ENCODE peak calls at places on chromosome 12, in six cellular contexts. One of them, this sample, is unnamed. For H3K36me3, the result is how much of the 10 kb centered on the place peaks cover.

GRCh38 chr12:80810874-80811273 is 94.2 kb downstream of the MYF5 start:
- DNase-seq in brain microvascular endothelial cell: no peak
- DNase-seq in heart right ventricle: no peak
- DNase-seq in adipocyte: no peak
- DNase-seq in mucosa of descending colon: no peak
- DNase-seq in body of pancreas: no peak
- DNase-seq in this sample: no peak

GRCh38 chr12:132071001-132071810 is 72.9 kb downstream of the DDX51 start:
- DNase-seq in adipocyte: no peak
- DNase-seq in mucosa of descending colon: no peak
- DNase-seq in heart right ventricle: no peak
- DNase-seq in body of pancreas: no peak
- DNase-seq in brain microvascular endothelial cell: no peak
- DNase-seq in this sample: no peak

GRCh38 chr12:92759634-92760268 is 57.0 kb downstream of the PLEKHG7 start:
- DNase-seq in body of pancreas: no peak
- DNase-seq in brain microvascular endothelial cell: peak
- DNase-seq in heart right ventricle: no peak
- DNase-seq in mucosa of descending colon: no peak
- DNase-seq in adipocyte: peak
- DNase-seq in this sample: no peak

GRCh38 chr12:121530600-121531355 is 50.0 kb downstream of the KDM2B start:
- DNase-seq in body of pancreas: peak
- DNase-seq in brain microvascular endothelial cell: peak
- DNase-seq in mucosa of descending colon: peak
- DNase-seq in adipocyte: peak
- DNase-seq in heart right ventricle: peak
- DNase-seq in this sample: peak

GRCh38 chr12:54420766-54421144 is 1.7 kb upstream of the ITGA5 start:
- DNase-seq in brain microvascular endothelial cell: no peak
- DNase-seq in mucosa of descending colon: no peak
- DNase-seq in adipocyte: no peak
- DNase-seq in body of pancreas: no peak
- DNase-seq in heart right ventricle: no peak
- DNase-seq in this sample: peak

GRCh38 chr12:122104844-122105243 is 26.3 kb downstream of the MLXIP start:
- DNase-seq in body of pancreas: peak
- DNase-seq in mucosa of descending colon: peak
- DNase-seq in heart right ventricle: no peak
- DNase-seq in brain microvascular endothelial cell: no peak
- DNase-seq in adipocyte: no peak
- DNase-seq in this sample: no peak

GRCh38 chr12:90280564-90281058 is 572.0 kb upstream of the ATP2B1 start:
- DNase-seq in adipocyte: no peak
- DNase-seq in heart right ventricle: no peak
- DNase-seq in mucosa of descending colon: no peak
- DNase-seq in body of pancreas: no peak
- DNase-seq in brain microvascular endothelial cell: peak
- DNase-seq in this sample: no peak

GRCh38 chr12:93979189-93979588 is 169.2 kb upstream of the PLXNC1 start:
- DNase-seq in body of pancreas: peak
- DNase-seq in brain microvascular endothelial cell: peak
- DNase-seq in adipocyte: peak
- DNase-seq in mucosa of descending colon: no peak
- DNase-seq in heart right ventricle: no peak
- DNase-seq in this sample: no peak

GRCh38 chr12:114238808-114239207 is 167.1 kb downstream of the TBX5 start:
- DNase-seq in heart right ventricle: peak
- DNase-seq in adipocyte: no peak
- DNase-seq in mucosa of descending colon: no peak
- DNase-seq in body of pancreas: no peak
- DNase-seq in brain microvascular endothelial cell: peak
- DNase-seq in this sample: peak

GRCh38 chr12:56487448-56488040 is 417 bp downstream of the GLS2 start:
- DNase-seq in brain microvascular endothelial cell: no peak
- DNase-seq in body of pancreas: peak
- DNase-seq in adipocyte: peak
- DNase-seq in mucosa of descending colon: peak
- DNase-seq in heart right ventricle: peak
- DNase-seq in this sample: no peak

GRCh38 chr12:48078901-48079300 is 27.0 kb downstream of the SENP1 start:
- DNase-seq in adipocyte: peak
- DNase-seq in brain microvascular endothelial cell: peak
- DNase-seq in body of pancreas: no peak
- DNase-seq in mucosa of descending colon: no peak
- DNase-seq in heart right ventricle: no peak
- DNase-seq in this sample: no peak

GRCh38 chr12:127550271-127550670 is 716.7 kb upstream of the TMEM132C start:
- DNase-seq in mucosa of descending colon: no peak
- DNase-seq in heart right ventricle: no peak
- DNase-seq in adipocyte: no peak
- DNase-seq in body of pancreas: no peak
- DNase-seq in brain microvascular endothelial cell: peak
- DNase-seq in this sample: no peak

GRCh38 chr12:11719678-11720099 is 70.2 kb downstream of the ETV6 start:
- DNase-seq in heart right ventricle: peak
- DNase-seq in body of pancreas: peak
- DNase-seq in brain microvascular endothelial cell: peak
- DNase-seq in adipocyte: peak
- DNase-seq in mucosa of descending colon: peak
- DNase-seq in this sample: peak

GRCh38 chr12:25276199-25276937 is 25.6 kb upstream of the KRAS start:
- DNase-seq in heart right ventricle: no peak
- DNase-seq in body of pancreas: peak
- DNase-seq in adipocyte: peak
- DNase-seq in mucosa of descending colon: no peak
- DNase-seq in brain microvascular endothelial cell: peak
- DNase-seq in this sample: no peak

DNA sequence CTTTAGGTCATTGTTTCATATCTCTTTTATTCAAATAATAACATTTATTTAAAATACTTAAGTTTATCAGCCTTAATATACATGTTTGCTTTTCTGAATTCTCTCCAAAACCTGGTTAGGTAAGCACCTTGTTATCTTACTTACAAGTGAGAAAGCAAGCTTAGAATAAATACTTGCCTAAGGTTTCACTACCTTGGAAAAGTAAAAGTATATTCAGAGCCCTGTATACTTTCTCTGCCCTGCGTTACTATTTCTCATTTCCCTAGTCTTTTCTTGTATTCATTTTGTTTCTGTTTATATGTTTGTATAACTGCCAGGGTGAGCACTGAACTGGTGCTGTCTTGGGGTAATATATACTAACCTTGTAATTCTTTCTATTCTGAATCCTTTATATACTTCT is 21.5 kb downstream of the METAP2 start:
- DNase-seq in heart right ventricle: no peak
- DNase-seq in mucosa of descending colon: no peak
- DNase-seq in brain microvascular endothelial cell: no peak
- DNase-seq in adipocyte: no peak
- DNase-seq in body of pancreas: no peak
- DNase-seq in this sample: no peak
- H3K36me3 ChIP-seq in heart right ventricle: half or more
- H3K36me3 ChIP-seq in mucosa of descending colon: under half
- H3K36me3 ChIP-seq in brain microvascular endothelial cell: under half
- H3K36me3 ChIP-seq in adipocyte: half or more
- H3K36me3 ChIP-seq in body of pancreas: under half
- H3K36me3 ChIP-seq in this sample: half or more

GRCh38 chr12:1348606-1349005 is 245.8 kb downstream of the FBXL14 start:
- DNase-seq in body of pancreas: no peak
- DNase-seq in mucosa of descending colon: no peak
- DNase-seq in adipocyte: no peak
- DNase-seq in heart right ventricle: no peak
- DNase-seq in brain microvascular endothelial cell: no peak
- DNase-seq in this sample: no peak

GRCh38 chr12:1350934-1351240 is 243.5 kb downstream of the FBXL14 start:
- DNase-seq in brain microvascular endothelial cell: no peak
- DNase-seq in body of pancreas: no peak
- DNase-seq in mucosa of descending colon: no peak
- DNase-seq in adipocyte: no peak
- DNase-seq in heart right ventricle: no peak
- DNase-seq in this sample: no peak

GRCh38 chr12:1350055-1350933 is 244.1 kb downstream of the FBXL14 start:
- DNase-seq in adipocyte: peak
- DNase-seq in mucosa of descending colon: no peak
- DNase-seq in body of pancreas: no peak
- DNase-seq in brain microvascular endothelial cell: peak
- DNase-seq in heart right ventricle: no peak
- DNase-seq in this sample: no peak

GRCh38 chr12:1346126-1346525 is 248.3 kb downstream of the FBXL14 start:
- DNase-seq in heart right ventricle: no peak
- DNase-seq in mucosa of descending colon: no peak
- DNase-seq in adipocyte: peak
- DNase-seq in brain microvascular endothelial cell: no peak
- DNase-seq in body of pancreas: no peak
- DNase-seq in this sample: no peak

DNA sequence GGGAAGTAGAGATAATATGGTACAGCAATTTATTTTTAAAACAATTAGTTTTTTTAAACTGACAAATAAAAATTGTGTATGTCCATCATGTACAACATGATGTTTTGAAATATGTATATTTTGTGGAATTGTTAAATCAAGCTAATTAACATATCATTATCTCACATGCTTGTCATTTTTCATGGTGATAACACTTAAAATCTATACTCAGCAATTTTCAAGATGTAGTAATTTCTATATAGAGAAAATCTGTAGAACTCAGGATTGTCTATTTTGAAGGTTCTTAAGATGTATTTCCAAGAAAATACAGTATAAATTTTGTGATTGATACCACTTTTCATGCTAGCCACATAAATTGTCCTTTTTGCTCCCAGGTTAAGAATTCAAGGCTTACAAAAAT is 247.1 kb downstream of the FBXL14 start:
- DNase-seq in body of pancreas: no peak
- DNase-seq in heart right ventricle: no peak
- DNase-seq in brain microvascular endothelial cell: no peak
- DNase-seq in mucosa of descending colon: no peak
- DNase-seq in adipocyte: no peak
- DNase-seq in this sample: no peak
- H3K36me3 ChIP-seq in body of pancreas: under half
- H3K36me3 ChIP-seq in heart right ventricle: under half
- H3K36me3 ChIP-seq in brain microvascular endothelial cell: under half
- H3K36me3 ChIP-seq in mucosa of descending colon: under half
- H3K36me3 ChIP-seq in adipocyte: under half
- H3K36me3 ChIP-seq in this sample: under half

GRCh38 chr12:57758566-57759359 is 3.9 kb downstream of the MARCHF9 start:
- DNase-seq in heart right ventricle: no peak
- DNase-seq in mucosa of descending colon: no peak
- DNase-seq in body of pancreas: no peak
- DNase-seq in brain microvascular endothelial cell: no peak
- DNase-seq in adipocyte: no peak
- DNase-seq in this sample: no peak

GRCh38 chr12:57755454-57756372 is 810 bp downstream of the MARCHF9 start:
- DNase-seq in body of pancreas: peak
- DNase-seq in brain microvascular endothelial cell: no peak
- DNase-seq in adipocyte: peak
- DNase-seq in mucosa of descending colon: peak
- DNase-seq in heart right ventricle: peak
- DNase-seq in this sample: no peak

GRCh38 chr12:57756406-57757341 is 1.8 kb downstream of the MARCHF9 start:
- DNase-seq in mucosa of descending colon: peak
- DNase-seq in adipocyte: no peak
- DNase-seq in brain microvascular endothelial cell: no peak
- DNase-seq in heart right ventricle: peak
- DNase-seq in body of pancreas: peak
- DNase-seq in this sample: no peak

GRCh38 chr12:57759360-57759980 is 4.6 kb downstream of the MARCHF9 start:
- DNase-seq in adipocyte: peak
- DNase-seq in body of pancreas: peak
- DNase-seq in heart right ventricle: no peak
- DNase-seq in brain microvascular endothelial cell: no peak
- DNase-seq in mucosa of descending colon: no peak
- DNase-seq in this sample: no peak

GRCh38 chr12:57757771-57758170 is 2.9 kb downstream of the MARCHF9 start:
- DNase-seq in brain microvascular endothelial cell: no peak
- DNase-seq in adipocyte: no peak
- DNase-seq in heart right ventricle: no peak
- DNase-seq in body of pancreas: no peak
- DNase-seq in mucosa of descending colon: no peak
- DNase-seq in this sample: no peak
- H3K36me3 ChIP-seq in brain microvascular endothelial cell: under half
- H3K36me3 ChIP-seq in adipocyte: under half
- H3K36me3 ChIP-seq in heart right ventricle: under half
- H3K36me3 ChIP-seq in body of pancreas: under half
- H3K36me3 ChIP-seq in mucosa of descending colon: under half
- H3K36me3 ChIP-seq in this sample: under half

GRCh38 chr12:133204264-133204603 is 22.9 kb downstream of the ZNF268 start:
- DNase-seq in mucosa of descending colon: no peak
- DNase-seq in heart right ventricle: no peak
- DNase-seq in adipocyte: no peak
- DNase-seq in body of pancreas: no peak
- DNase-seq in brain microvascular endothelial cell: no peak
- DNase-seq in this sample: no peak

GRCh38 chr12:133206390-133206789 is 25.1 kb downstream of the ZNF268 start:
- DNase-seq in heart right ventricle: no peak
- DNase-seq in brain microvascular endothelial cell: no peak
- DNase-seq in mucosa of descending colon: no peak
- DNase-seq in adipocyte: no peak
- DNase-seq in body of pancreas: no peak
- DNase-seq in this sample: no peak

GRCh38 chr12:133203344-133204263 is 22.3 kb downstream of the ZNF268 start:
- DNase-seq in brain microvascular endothelial cell: no peak
- DNase-seq in adipocyte: no peak
- DNase-seq in mucosa of descending colon: no peak
- DNase-seq in heart right ventricle: no peak
- DNase-seq in body of pancreas: no peak
- DNase-seq in this sample: no peak

GRCh38 chr12:133201888-133202287 is 20.6 kb downstream of the ZNF268 start:
- DNase-seq in mucosa of descending colon: no peak
- DNase-seq in body of pancreas: no peak
- DNase-seq in heart right ventricle: no peak
- DNase-seq in adipocyte: no peak
- DNase-seq in brain microvascular endothelial cell: no peak
- DNase-seq in this sample: no peak

DNA sequence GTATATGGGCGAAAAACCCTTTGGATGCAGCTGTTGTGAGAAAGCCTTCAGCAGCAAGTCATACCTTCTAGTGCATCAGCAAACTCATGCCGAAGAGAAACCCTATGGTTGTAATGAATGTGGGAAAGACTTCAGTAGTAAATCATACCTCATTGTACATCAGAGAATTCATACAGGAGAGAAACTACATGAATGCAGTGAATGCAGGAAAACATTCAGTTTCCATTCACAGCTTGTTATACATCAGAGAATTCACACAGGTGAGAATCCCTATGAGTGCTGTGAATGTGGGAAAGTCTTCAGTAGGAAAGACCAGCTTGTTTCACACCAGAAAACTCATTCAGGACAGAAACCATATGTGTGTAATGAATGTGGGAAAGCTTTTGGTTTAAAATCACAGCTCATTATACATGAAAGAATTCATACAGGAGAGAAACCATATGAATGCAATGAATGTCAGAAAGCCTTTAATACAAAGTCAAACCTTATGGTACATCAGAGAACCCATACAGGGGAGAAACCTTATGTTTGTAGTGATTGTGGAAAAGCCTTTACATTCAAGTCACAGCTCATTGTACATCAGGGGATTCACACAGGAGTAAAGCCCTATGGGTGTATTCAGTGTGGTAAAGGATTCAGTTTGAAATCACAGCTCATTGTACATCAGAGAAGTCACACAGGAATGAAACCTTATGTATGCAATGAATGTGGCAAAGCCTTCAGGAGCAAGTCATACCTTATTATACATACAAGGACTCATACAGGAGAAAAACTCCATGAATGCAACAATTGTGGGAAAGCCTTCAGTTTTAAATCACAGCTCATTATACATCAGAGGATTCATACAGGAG is 21.4 kb downstream of the ZNF268 start:
- DNase-seq in mucosa of descending colon: no peak
- DNase-seq in heart right ventricle: no peak
- DNase-seq in adipocyte: no peak
- DNase-seq in body of pancreas: no peak
- DNase-seq in brain microvascular endothelial cell: no peak
- DNase-seq in this sample: no peak
- H3K36me3 ChIP-seq in mucosa of descending colon: under half
- H3K36me3 ChIP-seq in heart right ventricle: under half
- H3K36me3 ChIP-seq in adipocyte: half or more
- H3K36me3 ChIP-seq in body of pancreas: under half
- H3K36me3 ChIP-seq in brain microvascular endothelial cell: under half
- H3K36me3 ChIP-seq in this sample: under half